ENCODE peak calls at places on chromosomes 2 and 18, in seven cellular contexts. S is anterior cingulate cortex, P is activated T-cell treated with anti-CD3 and anti-CD28 coated beads for 1 hour, M is HFFc6, E is T-cell, U is trophoblast cell, J is Kasumi-1. R is an unnamed sample.

GRCh38 chr2:85132834-85133637 is at the start of gene TCF7L1:
- DNase-seq in S (peak; percentile 33), U (peak; percentile 72), P (no peak), M (peak; percentile 71), J (peak; percentile 53), E (peak; percentile 2), R (peak; percentile 88)

GRCh38 chr18:11587846-11588245 is 21.6 kb upstream of the SLC35G4 start:
- DNase-seq in P (no peak), J (no peak), S (no peak), M (no peak), E (no peak), U (no peak), R (no peak)

GRCh38 chr18:49845629-49846252 is 32.4 kb upstream of the ACAA2 start:
- DNase-seq in P (no peak), J (no peak), M (no peak), U (no peak), E (no peak), S (no peak), R (no peak)

GRCh38 chr2:197010200-197011020 is 83.9 kb upstream of the PGAP1 start:
- DNase-seq in S (no peak), E (no peak), J (no peak), U (no peak), M (no peak), P (no peak), R (no peak)

GRCh38 chr18:25736516-25736915 is 353.9 kb downstream of the SS18 start:
- DNase-seq in S (no peak), J (no peak), P (no peak), U (peak; percentile 74), M (no peak), E (no peak), R (no peak)

GRCh38 chr2:112942654-112943002 is 31.7 kb downstream of the IL37 start:
- DNase-seq in P (no peak), S (no peak), M (peak; percentile 10), J (no peak), U (peak; percentile 28), E (no peak), R (no peak)

GRCh38 chr18:50687491-50687890 is 127.6 kb downstream of the MAPK4 start:
- DNase-seq in M (no peak), S (no peak), P (no peak), U (no peak), J (no peak), E (no peak), R (no peak)

GRCh38 chr2:11417946-11418585 is 47.9 kb downstream of the E2F6 start:
- DNase-seq in P (no peak), U (peak; percentile 94), S (no peak), E (no peak), J (peak; percentile 68), M (no peak), R (no peak)

GRCh38 chr2:212939777-212940531 is 211.5 kb downstream of the IKZF2 start:
- DNase-seq in U (no peak), M (no peak), E (no peak), P (no peak), S (no peak), J (no peak), R (no peak)

GRCh38 chr2:180871649-180872048 is 108.8 kb upstream of the UBE2E3 start:
- DNase-seq in M (no peak), E (no peak), S (no peak), P (no peak), U (no peak), J (no peak), R (no peak)

GRCh38 chr18:36352384-36352783 is 54.9 kb downstream of the FHOD3 start:
- DNase-seq in E (no peak), U (no peak), J (peak; percentile 30), P (no peak), S (no peak), M (peak; percentile 91), R (peak; percentile 76)